ENCODE peak calls at places on chromosomes 2 and 18, in five cellular contexts. Z, I, X, N and W are unnamed samples.

GRCh38 chr2:164757934-164758695 is 83.5 kb downstream of the COBLL1 start:
- DNase-seq in X (peak), N (no peak), Z (peak), I (no peak), W (no peak)

GRCh38 chr2:235659767-235660322 is 166.0 kb downstream of the AGAP1 start:
- DNase-seq in N (no peak), I (no peak), X (peak), Z (peak), W (no peak)

GRCh38 chr2:69027060-69027459 is 14.1 kb downstream of the ANTXR1 start:
- DNase-seq in X (no peak), N (no peak), I (no peak), Z (no peak), W (no peak)

GRCh38 chr18:79049506-79049905 is 19.7 kb upstream of the ATP9B start:
- DNase-seq in I (no peak), X (no peak), N (no peak), Z (no peak), W (no peak)

GRCh38 chr2:44778221-44778654 is 163.3 kb upstream of the SIX3 start:
- DNase-seq in N (no peak), Z (no peak), I (no peak), X (no peak), W (no peak)

GRCh38 chr2:151861171-151861570 is 33.0 kb upstream of the ARL5A start:
- DNase-seq in X (no peak), N (no peak), I (no peak), Z (no peak), W (no peak)

GRCh38 chr2:12169721-12170120 is 423.3 kb downstream of the LPIN1 start:
- DNase-seq in N (no peak), I (peak), X (peak), Z (peak), W (no peak)

GRCh38 chr2:118120001-118120400 is 31.7 kb downstream of the INSIG2 start:
- DNase-seq in N (no peak), Z (no peak), X (peak), I (no peak), W (no peak)

GRCh38 chr2:161036926-161037325 is 123.3 kb upstream of the TANK start:
- DNase-seq in X (peak), Z (no peak), N (no peak), I (no peak), W (no peak)